ENCODE peak calls at places on chromosomes 3 and 15, in five cellular contexts. One of them, this sample, is unnamed.

GRCh38 chr3:69297525-69297924 is 88.4 kb downstream of the FRMD4B start:
- DNase-seq in WERI-Rb-1: no peak
- DNase-seq in hippocampal formation: no peak
- DNase-seq in ACHN: no peak
- DNase-seq in occipital lobe: no peak
- DNase-seq in this sample: no peak

GRCh38 chr3:48919215-48920138 is 835 bp downstream of the ARIH2 start:
- DNase-seq in ACHN: peak; percentile 54
- DNase-seq in hippocampal formation: no peak
- DNase-seq in occipital lobe: peak; percentile 59
- DNase-seq in WERI-Rb-1: peak; percentile 23
- DNase-seq in this sample: no peak

GRCh38 chr15:75167588-75168076 is 34.0 kb upstream of the C15orf39 start:
- DNase-seq in hippocampal formation: no peak
- DNase-seq in ACHN: no peak
- DNase-seq in occipital lobe: no peak
- DNase-seq in WERI-Rb-1: peak; percentile 49
- DNase-seq in this sample: no peak

GRCh38 chr3:158731938-158732855 is at the start of gene RARRES1:
- DNase-seq in hippocampal formation: no peak
- DNase-seq in occipital lobe: peak; percentile 34
- DNase-seq in ACHN: peak; percentile 32
- DNase-seq in WERI-Rb-1: peak; percentile 25
- DNase-seq in this sample: peak; percentile 71

GRCh38 chr3:51382947-51383578 is 2.0 kb upstream of the MANF start:
- DNase-seq in hippocampal formation: no peak
- DNase-seq in WERI-Rb-1: peak; percentile 58
- DNase-seq in occipital lobe: no peak
- DNase-seq in ACHN: no peak
- DNase-seq in this sample: no peak

GRCh38 chr15:41233367-41233771 is 2.3 kb downstream of the CHP1 start:
- DNase-seq in WERI-Rb-1: no peak
- DNase-seq in ACHN: peak; percentile 8
- DNase-seq in hippocampal formation: peak; percentile 22
- DNase-seq in occipital lobe: peak; percentile 24
- DNase-seq in this sample: no peak

GRCh38 chr15:63923993-63924950 is 90.5 kb upstream of the HERC1 start:
- DNase-seq in hippocampal formation: no peak
- DNase-seq in WERI-Rb-1: no peak
- DNase-seq in ACHN: no peak
- DNase-seq in occipital lobe: no peak
- DNase-seq in this sample: no peak

GRCh38 chr15:100201376-100202280 is 140.1 kb downstream of the ADAMTS17 start:
- DNase-seq in ACHN: no peak
- DNase-seq in WERI-Rb-1: no peak
- DNase-seq in occipital lobe: no peak
- DNase-seq in hippocampal formation: no peak
- DNase-seq in this sample: no peak

GRCh38 chr3:14532691-14533456 is 7.3 kb downstream of the GRIP2 start:
- DNase-seq in ACHN: no peak
- DNase-seq in hippocampal formation: no peak
- DNase-seq in occipital lobe: no peak
- DNase-seq in WERI-Rb-1: peak; percentile 91
- DNase-seq in this sample: no peak

GRCh38 chr3:100640633-100641032 is 31.2 kb downstream of the ADGRG7 start:
- DNase-seq in occipital lobe: no peak
- DNase-seq in ACHN: no peak
- DNase-seq in WERI-Rb-1: no peak
- DNase-seq in hippocampal formation: no peak
- DNase-seq in this sample: no peak

GRCh38 chr15:59392299-59392698 is 19.6 kb upstream of the MYO1E start:
- DNase-seq in WERI-Rb-1: no peak
- DNase-seq in hippocampal formation: no peak
- DNase-seq in occipital lobe: no peak
- DNase-seq in ACHN: no peak
- DNase-seq in this sample: no peak

GRCh38 chr3:195908439-195909293 is at the start of gene TNK2:
- DNase-seq in hippocampal formation: peak; percentile 23
- DNase-seq in WERI-Rb-1: no peak
- DNase-seq in occipital lobe: no peak
- DNase-seq in ACHN: peak; percentile 16
- DNase-seq in this sample: no peak

GRCh38 chr15:78405336-78405924 is 32.6 kb upstream of the IREB2 start:
- DNase-seq in hippocampal formation: no peak
- DNase-seq in WERI-Rb-1: no peak
- DNase-seq in occipital lobe: no peak
- DNase-seq in ACHN: no peak
- DNase-seq in this sample: no peak

GRCh38 chr3:64082917-64083587 is 59.8 kb upstream of the PSMD6 start:
- DNase-seq in occipital lobe: no peak
- DNase-seq in ACHN: no peak
- DNase-seq in WERI-Rb-1: no peak
- DNase-seq in hippocampal formation: no peak
- DNase-seq in this sample: no peak

GRCh38 chr3:95029644-95030043 is 966.8 kb downstream of the NSUN3 start:
- DNase-seq in ACHN: no peak
- DNase-seq in WERI-Rb-1: no peak
- DNase-seq in hippocampal formation: no peak
- DNase-seq in occipital lobe: no peak
- DNase-seq in this sample: no peak

GRCh38 chr3:37864904-37865303 is 3.2 kb downstream of the CTDSPL start:
- DNase-seq in ACHN: no peak
- DNase-seq in hippocampal formation: no peak
- DNase-seq in occipital lobe: no peak
- DNase-seq in WERI-Rb-1: no peak
- DNase-seq in this sample: no peak

GRCh38 chr15:53559364-53560253 is 199.9 kb downstream of the WDR72 start:
- DNase-seq in occipital lobe: no peak
- DNase-seq in ACHN: no peak
- DNase-seq in WERI-Rb-1: no peak
- DNase-seq in hippocampal formation: no peak
- DNase-seq in this sample: no peak

GRCh38 chr3:194686816-194687637 is 1.3 kb downstream of the FAM43A start:
- DNase-seq in WERI-Rb-1: no peak
- DNase-seq in hippocampal formation: no peak
- DNase-seq in ACHN: peak; percentile 20
- DNase-seq in occipital lobe: no peak
- DNase-seq in this sample: peak; percentile 35

GRCh38 chr3:174232658-174233429 is 626.3 kb upstream of the NAALADL2 start:
- DNase-seq in WERI-Rb-1: no peak
- DNase-seq in hippocampal formation: no peak
- DNase-seq in occipital lobe: no peak
- DNase-seq in ACHN: no peak
- DNase-seq in this sample: no peak

GRCh38 chr3:79204351-79204750 is 563.4 kb downstream of the ROBO1 start:
- DNase-seq in ACHN: no peak
- DNase-seq in occipital lobe: no peak
- DNase-seq in WERI-Rb-1: no peak
- DNase-seq in hippocampal formation: no peak
- DNase-seq in this sample: no peak

GRCh38 chr3:102174832-102175374 is 259.9 kb upstream of the ZPLD1 start:
- DNase-seq in occipital lobe: no peak
- DNase-seq in hippocampal formation: no peak
- DNase-seq in WERI-Rb-1: no peak
- DNase-seq in ACHN: no peak
- DNase-seq in this sample: no peak

GRCh38 chr15:98830034-98830634 is 177.5 kb downstream of the PGPEP1L start:
- DNase-seq in hippocampal formation: no peak
- DNase-seq in ACHN: no peak
- DNase-seq in occipital lobe: no peak
- DNase-seq in WERI-Rb-1: no peak
- DNase-seq in this sample: no peak

GRCh38 chr3:152480282-152480953 is 211.7 kb downstream of the MBNL1 start:
- DNase-seq in WERI-Rb-1: no peak
- DNase-seq in ACHN: no peak
- DNase-seq in occipital lobe: no peak
- DNase-seq in hippocampal formation: no peak
- DNase-seq in this sample: no peak

GRCh38 chr3:105458518-105459215 is 92.0 kb downstream of the ALCAM start:
- DNase-seq in WERI-Rb-1: no peak
- DNase-seq in ACHN: no peak
- DNase-seq in occipital lobe: no peak
- DNase-seq in hippocampal formation: no peak
- DNase-seq in this sample: no peak

GRCh38 chr15:41284425-41285177 is 47.8 kb downstream of the OIP5 start:
- DNase-seq in occipital lobe: peak; percentile 34
- DNase-seq in WERI-Rb-1: no peak
- DNase-seq in hippocampal formation: no peak
- DNase-seq in ACHN: peak; percentile 13
- DNase-seq in this sample: no peak

GRCh38 chr3:113625724-113626348 is 70.6 kb downstream of the USF3 start:
- DNase-seq in occipital lobe: no peak
- DNase-seq in ACHN: no peak
- DNase-seq in hippocampal formation: no peak
- DNase-seq in WERI-Rb-1: no peak
- DNase-seq in this sample: no peak

GRCh38 chr15:56821721-56822425 is 88.6 kb upstream of the ZNF280D start:
- DNase-seq in WERI-Rb-1: peak; percentile 62
- DNase-seq in hippocampal formation: peak; percentile 11
- DNase-seq in occipital lobe: no peak
- DNase-seq in ACHN: peak; percentile 54
- DNase-seq in this sample: peak; percentile 50

GRCh38 chr3:63479661-63480035 is 172.8 kb upstream of the SNTN start:
- DNase-seq in occipital lobe: no peak
- DNase-seq in hippocampal formation: no peak
- DNase-seq in ACHN: no peak
- DNase-seq in WERI-Rb-1: no peak
- DNase-seq in this sample: no peak

GRCh38 chr3:105444725-105445124 is 78.0 kb downstream of the ALCAM start:
- DNase-seq in occipital lobe: no peak
- DNase-seq in WERI-Rb-1: no peak
- DNase-seq in ACHN: no peak
- DNase-seq in hippocampal formation: no peak
- DNase-seq in this sample: no peak

GRCh38 chr3:119810018-119810435 is 28.1 kb downstream of the NR1I2 start:
- DNase-seq in WERI-Rb-1: no peak
- DNase-seq in ACHN: peak; percentile 31
- DNase-seq in occipital lobe: no peak
- DNase-seq in hippocampal formation: no peak
- DNase-seq in this sample: no peak

GRCh38 chr15:68610825-68611224 is 32.0 kb downstream of the CORO2B start:
- DNase-seq in occipital lobe: no peak
- DNase-seq in hippocampal formation: peak; percentile 18
- DNase-seq in ACHN: no peak
- DNase-seq in WERI-Rb-1: no peak
- DNase-seq in this sample: no peak